ENCODE peak calls at places on chromosomes 7 and 10, in eight cellular contexts. T, C, V, F, Q, S, H and N are unnamed samples.
A peak's percentile ranks its signal among the peaks of the same experiment; 100 is the strongest.

GRCh38 chr10:17831326-17831725 is 22.2 kb downstream of the MRC1 start:
- DNase-seq in T (no peak), C (no peak), V (no peak), F (no peak), Q (no peak), S (no peak), H (no peak), N (no peak)

GRCh38 chr10:17144757-17145156 is 15.1 kb upstream of the CUBN start:
- DNase-seq in T (no peak), C (no peak), V (no peak), F (no peak), Q (no peak), S (no peak), H (no peak), N (no peak)

GRCh38 chr7:74002474-74003017 is 25.4 kb upstream of the ELN start:
- DNase-seq in T (peak; percentile 63), C (peak; percentile 88), V (peak; percentile 67), F (no peak), Q (peak; percentile 88), S (no peak), H (no peak), N (no peak)

GRCh38 chr7:7662527-7662926 is 22.0 kb downstream of the UMAD1 start:
- DNase-seq in T (no peak), C (no peak), V (no peak), F (no peak), Q (no peak), S (no peak), H (no peak), N (no peak)

GRCh38 chr7:121138262-121138933 is 149.9 kb downstream of the CPED1 start:
- DNase-seq in T (no peak), C (no peak), V (peak; percentile 14), F (no peak), Q (no peak), S (no peak), H (no peak), N (no peak)

GRCh38 chr10:110356628-110357245 is 52.0 kb upstream of the SMNDC1 start:
- DNase-seq in T (peak; percentile 51), C (no peak), V (peak; percentile 80), F (no peak), Q (no peak), S (no peak), H (no peak), N (no peak)

GRCh38 chr10:61786728-61787127 is 114.8 kb upstream of the ARID5B start:
- DNase-seq in T (no peak), C (peak; percentile 34), V (no peak), F (peak; percentile 24), Q (no peak), S (no peak), H (peak; percentile 68), N (peak; percentile 7)

GRCh38 chr7:134462337-134462925 is 3.5 kb upstream of the AKR1B1 start:
- DNase-seq in T (no peak), C (peak; percentile 70), V (no peak), F (no peak), Q (no peak), S (no peak), H (no peak), N (no peak)

GRCh38 chr7:29500719-29501118 is 62.9 kb upstream of the PRR15 start:
- DNase-seq in T (no peak), C (no peak), V (no peak), F (no peak), Q (no peak), S (no peak), H (no peak), N (no peak)

GRCh38 chr7:135976312-135977019 is 693 bp downstream of the MTPN start:
- DNase-seq in T (no peak), C (peak; percentile 27), V (peak; percentile 22), F (no peak), Q (no peak), S (no peak), H (peak; percentile 70), N (no peak)

GRCh38 chr10:112376578-112376855 is 2.6 kb downstream of the ACSL5 start:
- DNase-seq in T (no peak), C (no peak), V (no peak), F (no peak), Q (no peak), S (no peak), H (no peak), N (no peak)

GRCh38 chr10:44881639-44882038 is 29.5 kb upstream of the TMEM72 start:
- DNase-seq in T (no peak), C (no peak), V (no peak), F (no peak), Q (no peak), S (no peak), H (no peak), N (no peak)

GRCh38 chr10:44878704-44879530 is 32.2 kb upstream of the TMEM72 start:
- DNase-seq in T (peak; percentile 86), C (peak; percentile 66), V (peak; percentile 86), F (peak; percentile 93), Q (peak; percentile 91), S (peak; percentile 94), H (peak; percentile 67), N (peak; percentile 79)

GRCh38 chr10:44882146-44882720 is 28.9 kb upstream of the TMEM72 start:
- DNase-seq in T (peak; percentile 63), C (no peak), V (no peak), F (no peak), Q (no peak), S (no peak), H (no peak), N (no peak)

GRCh38 chr10:44879531-44879899 is 31.6 kb upstream of the TMEM72 start:
- DNase-seq in T (no peak), C (no peak), V (no peak), F (no peak), Q (no peak), S (no peak), H (no peak), N (no peak)

GRCh38 chr10:44880090-44880715 is 30.9 kb upstream of the TMEM72 start:
- DNase-seq in T (no peak), C (no peak), V (no peak), F (no peak), Q (peak; percentile 46), S (no peak), H (no peak), N (no peak)
- H3K27ac ChIP-seq in T (no peak overlapping the region), C (no peak overlapping the region), V (no peak overlapping the region), F (no peak overlapping the region), Q (no peak overlapping the region), S (peak overlapping the region; percentile 93), H (no peak overlapping the region), N (peak overlapping the region; percentile 85)

GRCh38 chr7:131212114-131212513 is 115.6 kb upstream of the MKLN1 start:
- DNase-seq in T (no peak), C (no peak), V (no peak), F (no peak), Q (no peak), S (no peak), H (no peak), N (no peak)
- TF ChIP-seq EP300 in T (no peak), C (no peak), V (no peak), F (no peak), Q (no peak), S (no peak), H (no peak), N (no peak)

GRCh38 chr7:127831312-127832212 is 179.6 kb downstream of the SND1 start:
- DNase-seq in T (no peak), C (no peak), V (no peak), F (no peak), Q (no peak), S (no peak), H (no peak), N (no peak)
- TF ChIP-seq CTCF in T (no peak), C (no peak), V (no peak), F (no peak), Q (no peak), S (no peak), H (no peak), N (no peak)

GRCh38 chr7:958221-959200 is 4.0 kb upstream of the ADAP1 start:
- DNase-seq in T (no peak), C (no peak), V (peak; percentile 7), F (peak; percentile 18), Q (peak; percentile 68), S (no peak), H (no peak), N (no peak)
- H3K27ac ChIP-seq in T (no peak overlapping the region), C (no peak overlapping the region), V (no peak overlapping the region), F (no peak overlapping the region), Q (no peak overlapping the region), S (no peak overlapping the region), H (no peak overlapping the region), N (no peak overlapping the region)

GRCh38 chr10:31098091-31098490 is 66.4 kb upstream of the ZNF438 start:
- DNase-seq in T (no peak), C (no peak), V (no peak), F (no peak), Q (no peak), S (no peak), H (no peak), N (no peak)

GRCh38 chr10:31099664-31100063 is 68.0 kb upstream of the ZNF438 start:
- DNase-seq in T (peak; percentile 46), C (peak; percentile 47), V (peak; percentile 68), F (no peak), Q (no peak), S (no peak), H (no peak), N (no peak)

GRCh38 chr10:31100662-31101061 is 69.0 kb upstream of the ZNF438 start:
- DNase-seq in T (no peak), C (no peak), V (no peak), F (no peak), Q (no peak), S (no peak), H (no peak), N (no peak)

GRCh38 chr10:31100176-31100575 is 68.5 kb upstream of the ZNF438 start:
- DNase-seq in T (no peak), C (no peak), V (no peak), F (no peak), Q (no peak), S (no peak), H (no peak), N (no peak)

GRCh38 chr10:31099101-31099500 is 67.4 kb upstream of the ZNF438 start:
- DNase-seq in T (no peak), C (no peak), V (peak; percentile 17), F (no peak), Q (no peak), S (no peak), H (no peak), N (no peak)
- TF ChIP-seq EP300 in T (no peak), C (no peak), V (no peak), F (no peak), Q (no peak), S (no peak), H (no peak), N (no peak)

GRCh38 chr7:2560175-2560695 is 1.5 kb downstream of the IQCE start:
- DNase-seq in T (no peak), C (no peak), V (no peak), F (no peak), Q (no peak), S (no peak), H (no peak), N (no peak)
- TF ChIP-seq CTCF in T (no peak), C (no peak), V (no peak), F (no peak), Q (no peak), S (peak; percentile 10), H (no peak), N (no peak)